ENCODE peak calls at places on chromosome 17, in four cellular contexts. V is aorta; J is naive thymus-derived CD4-positive, alpha-beta T cell; L is transverse colon. E is an unnamed sample.
A peak's percentile ranks its signal among the peaks of the same experiment; 100 is the strongest.

GRCh38 chr17:49204521-49204920 is 5.9 kb downstream of the GNGT2 start:
- DNase-seq in V (no peak), J (no peak), L (no peak), E (no peak)

GRCh38 chr17:17849863-17850373 is 13.1 kb upstream of the SREBF1 start:
- DNase-seq in V (peak; percentile 79), J (peak; percentile 63), L (peak; percentile 55), E (no peak)

GRCh38 chr17:12388206-12388605 is 277.5 kb upstream of the MYOCD start:
- DNase-seq in V (no peak), J (no peak), L (no peak), E (no peak)

GRCh38 chr17:73757324-73757942 is 113.2 kb upstream of the SDK2 start:
- DNase-seq in V (no peak), J (peak; percentile 8), L (no peak), E (no peak)

GRCh38 chr17:59400858-59401257 is 69.4 kb downstream of the YPEL2 start:
- DNase-seq in V (no peak), J (no peak), L (no peak), E (no peak)

GRCh38 chr17:73513426-73513825 is 130.8 kb downstream of the SDK2 start:
- DNase-seq in V (no peak), J (no peak), L (no peak), E (no peak)

GRCh38 chr17:20966869-20967268 is 75.9 kb downstream of the USP22 start:
- DNase-seq in V (no peak), J (peak; percentile 9), L (no peak), E (no peak)

GRCh38 chr17:68195667-68196393 is 52.0 kb upstream of the AMZ2 start:
- DNase-seq in V (no peak), J (peak; percentile 21), L (no peak), E (no peak)

GRCh38 chr17:35795007-35795870 is at the start of gene MMP28:
- DNase-seq in V (no peak), J (peak; percentile 34), L (peak; percentile 84), E (no peak)

GRCh38 chr17:32912218-32912897 is 15.6 kb upstream of the TMEM98 start:
- DNase-seq in V (peak; percentile 84), J (no peak), L (peak; percentile 87), E (peak; percentile 81)

GRCh38 chr17:79412110-79412509 is 198.7 kb downstream of the RBFOX3 start:
- DNase-seq in V (no peak), J (no peak), L (no peak), E (no peak)

GRCh38 chr17:78822552-78822951 is 18.1 kb downstream of the USP36 start:
- DNase-seq in V (peak; percentile 42), J (no peak), L (no peak), E (no peak)

GRCh38 chr17:49565948-49566491 is 9.7 kb upstream of the NXPH3 start:
- DNase-seq in V (peak; percentile 62), J (no peak), L (peak; percentile 70), E (no peak)

GRCh38 chr17:5419959-5420653 is at the start of gene RPAIN:
- DNase-seq in V (peak; percentile 93), J (peak; percentile 89), L (peak; percentile 91), E (peak; percentile 76)

GRCh38 chr17:28407130-28407973 is 1.3 kb upstream of the SLC46A1 start:
- DNase-seq in V (no peak), J (no peak), L (no peak), E (peak; percentile 96)

GRCh38 chr17:59520276-59520675 is 45.1 kb upstream of the DHX40 start:
- DNase-seq in V (no peak), J (no peak), L (no peak), E (no peak)

GRCh38 chr17:68198931-68199836 is 48.7 kb upstream of the AMZ2 start:
- DNase-seq in V (no peak), J (peak; percentile 41), L (no peak), E (no peak)

GRCh38 chr17:39533891-39534290 is 72.6 kb downstream of the CDK12 start:
- DNase-seq in V (no peak), J (no peak), L (no peak), E (no peak)

GRCh38 chr17:2703606-2704005 is 8.0 kb downstream of the CLUH start:
- DNase-seq in V (peak; percentile 32), J (no peak), L (no peak), E (no peak)

GRCh38 chr17:75348386-75349012 is 57.0 kb downstream of the GRB2 start:
- DNase-seq in V (no peak), J (no peak), L (no peak), E (no peak)
- H3K4me1 ChIP-seq in V (peaks cover 4% of the 10 kb centered on the region), J (peaks cover 52% of the 10 kb centered on the region), L (peaks cover 45% of the 10 kb centered on the region), E (peaks cover 19% of the 10 kb centered on the region)

GRCh38 chr17:40539711-40540411 is 25.4 kb downstream of the CCR7 start:
- DNase-seq in V (no peak), J (no peak), L (no peak), E (no peak)
- H3K4me1 ChIP-seq in V (no peaks in the 10 kb centered on the region), J (peaks cover 64% of the 10 kb centered on the region), L (peaks cover 47% of the 10 kb centered on the region), E (no peaks in the 10 kb centered on the region)

GRCh38 chr17:42886283-42887176 is 14.1 kb upstream of the G6PC1 start:
- DNase-seq in V (no peak), J (no peak), L (no peak), E (peak; percentile 48)
- H3K4me1 ChIP-seq in V (no peaks in the 10 kb centered on the region), J (no peaks in the 10 kb centered on the region), L (no peaks in the 10 kb centered on the region), E (peaks cover 9% of the 10 kb centered on the region)

DNA sequence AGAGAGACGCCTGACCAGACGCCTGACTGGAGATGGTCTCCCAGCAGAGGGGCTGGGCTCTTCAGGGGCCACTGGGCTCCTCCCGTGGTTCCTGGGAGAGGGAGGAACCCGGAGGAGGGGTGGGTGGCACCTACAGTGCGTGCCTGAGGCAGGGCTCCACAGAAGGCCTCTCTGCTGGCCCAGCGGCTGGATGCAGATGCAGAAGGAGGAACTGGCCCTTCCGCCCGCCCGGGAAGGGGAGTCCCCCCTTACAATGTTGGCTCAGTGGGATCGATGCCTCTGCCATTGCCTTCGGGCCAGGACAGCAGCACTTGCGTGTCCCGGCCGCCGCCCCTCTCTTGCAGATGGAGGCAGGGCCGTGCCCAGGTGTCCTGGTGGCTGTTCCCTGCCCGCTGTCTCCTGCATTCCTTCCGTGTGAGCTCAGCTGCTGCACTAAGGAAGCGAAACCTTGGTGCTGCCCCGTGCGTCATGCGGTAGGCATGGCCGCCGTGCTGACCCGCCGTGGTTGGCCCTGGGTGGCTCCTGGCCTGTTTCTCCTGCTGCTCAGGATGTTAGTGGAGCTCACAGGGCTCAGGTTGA is 15.1 kb downstream of the BAIAP2 start:
- DNase-seq in V (peak; percentile 85), J (no peak), L (peak; percentile 82), E (no peak)
- H3K4me1 ChIP-seq in V (no peaks in the 10 kb centered on the region), J (peaks cover 9% of the 10 kb centered on the region), L (peaks cover 49% of the 10 kb centered on the region), E (peaks cover 23% of the 10 kb centered on the region)

DNA sequence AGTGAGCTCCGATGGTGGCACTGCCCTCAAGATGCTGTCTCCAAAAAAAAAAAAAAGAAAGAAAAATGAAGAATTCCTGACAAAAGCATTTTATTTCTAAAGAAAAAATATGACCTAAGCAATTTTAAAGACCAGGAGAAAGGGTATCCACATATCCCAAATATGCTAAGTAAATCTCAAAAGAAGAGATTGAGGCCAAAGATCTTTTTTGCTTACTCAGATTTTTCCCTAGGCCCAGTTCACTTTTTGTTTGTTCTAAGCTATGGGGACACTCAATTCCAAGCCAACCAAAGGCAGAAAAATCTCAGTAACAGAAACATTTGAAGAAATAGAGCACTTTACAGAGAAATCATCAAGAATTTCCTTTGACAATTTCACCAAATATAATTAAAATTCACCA is 150.8 kb downstream of the SOX9 start:
- DNase-seq in V (no peak), J (no peak), L (no peak), E (no peak)
- H3K4me1 ChIP-seq in V (no peaks in the 10 kb centered on the region), J (no peaks in the 10 kb centered on the region), L (no peaks in the 10 kb centered on the region), E (no peaks in the 10 kb centered on the region)

E was measured in Caco-2.